ENCODE peak calls at places on chromosomes 5 and 9, in nine cellular contexts. H is GM04504, P is left kidney, K is ovary, E is HTR-8/SVneo, J is psoas muscle, F is fibroblast of villous mesenchyme, G is nucleus accumbens, Q is anterior cingulate cortex. A is an unnamed sample.

GRCh38 chr9:77899679-77900354 is 131.8 kb downstream of the GNAQ start:
- DNase-seq in E (peak; percentile 11), J (no peak), F (peak; percentile 58), K (no peak), H (no peak), Q (no peak), G (no peak), P (no peak), A (no peak)

GRCh38 chr9:70561805-70562395 is 147.4 kb upstream of the KLF9 start:
- DNase-seq in H (no peak), E (no peak), F (peak; percentile 90), P (no peak), Q (no peak), K (no peak), J (no peak), G (no peak), A (no peak)

GRCh38 chr9:33225319-33226152 is 14.4 kb upstream of the SPINK4 start:
- DNase-seq in H (peak; percentile 46), Q (peak; percentile 40), E (peak; percentile 61), K (peak; percentile 72), P (peak; percentile 85), G (no peak), J (no peak), F (peak; percentile 86), A (peak; percentile 49)

GRCh38 chr5:169864483-169864882 is 115.8 kb downstream of the INSYN2B start:
- DNase-seq in H (no peak), Q (no peak), F (no peak), K (no peak), E (no peak), J (no peak), G (no peak), P (no peak), A (no peak)

GRCh38 chr5:61732376-61732775 is 400.3 kb downstream of the ZSWIM6 start:
- DNase-seq in J (no peak), K (peak; percentile 57), P (peak; percentile 53), H (no peak), G (peak; percentile 14), E (no peak), F (no peak), Q (peak; percentile 40), A (no peak)

GRCh38 chr9:17882801-17883200 is 303.9 kb downstream of the SH3GL2 start:
- DNase-seq in J (no peak), P (no peak), Q (no peak), G (no peak), K (no peak), H (no peak), E (no peak), F (no peak), A (no peak)

GRCh38 chr9:82144803-82145202 is 156.2 kb downstream of the SPATA31D1 start:
- DNase-seq in K (no peak), H (no peak), F (no peak), E (no peak), P (no peak), J (no peak), G (no peak), Q (no peak), A (no peak)

GRCh38 chr5:124748687-124749594 is 2.5 kb upstream of the ZNF608 start:
- DNase-seq in F (peak; percentile 76), P (peak; percentile 99), Q (peak; percentile 91), K (peak; percentile 67), E (peak; percentile 77), H (no peak), G (peak; percentile 80), J (peak; percentile 47), A (no peak)

GRCh38 chr5:27702339-27702820 is 664.0 kb upstream of the CDH9 start:
- DNase-seq in F (no peak), H (no peak), G (no peak), K (no peak), P (peak; percentile 5), E (peak; percentile 47), J (no peak), Q (no peak), A (no peak)

GRCh38 chr9:37976714-37977477 is 73.0 kb upstream of the SLC25A51 start:
- DNase-seq in K (no peak), J (peak; percentile 40), G (peak; percentile 26), E (no peak), Q (peak; percentile 20), P (no peak), H (peak; percentile 41), F (peak; percentile 95), A (no peak)

GRCh38 chr9:135214706-135215105 is 127.2 kb downstream of the OLFM1 start:
- DNase-seq in Q (no peak), F (no peak), H (no peak), J (no peak), P (no peak), G (no peak), E (no peak), K (no peak), A (no peak)

GRCh38 chr5:94433393-94434149 is 184.8 kb downstream of the KIAA0825 start:
- DNase-seq in G (no peak), H (peak; percentile 69), Q (no peak), F (peak; percentile 93), E (no peak), J (no peak), P (no peak), K (no peak), A (no peak)

GRCh38 chr5:6576861-6577501 is 55.9 kb downstream of the NSUN2 start:
- DNase-seq in K (no peak), E (peak; percentile 74), G (no peak), J (no peak), Q (no peak), P (peak; percentile 53), H (peak; percentile 17), F (peak; percentile 51), A (no peak)